ENCODE peak calls at places on chromosomes 3 and 15, in ten cellular contexts. D is naive B cell; W is GM13976; M is GM10248; S is AG09319; O is activated CD4-positive, alpha-beta T cell treated with anti-CD3 and anti-CD28 coated beads for 36 hours; U is mesenchymal stem cell; J is A172; R is NCI-H2081; Q is progenitor cell of endocrine pancreas. I is an unnamed sample.
A peak's percentile ranks its signal among the peaks of the same experiment; 100 is the strongest.

GRCh38 chr15:79904256-79904655 is 7.4 kb upstream of the MTHFS start:
- DNase-seq in R (no peak), W (no peak), Q (no peak), J (no peak), M (no peak), S (no peak), O (no peak), D (no peak), U (no peak), I (no peak)

GRCh38 chr3:71103430-71103881 is 480.1 kb downstream of the FOXP1 start:
- DNase-seq in J (peak; percentile 32), W (no peak), Q (no peak), O (no peak), M (no peak), D (no peak), S (no peak), R (peak; percentile 89), U (peak; percentile 79), I (no peak)

GRCh38 chr3:43863966-43864933 is 173.5 kb downstream of the ABHD5 start:
- DNase-seq in R (no peak), O (no peak), D (no peak), S (no peak), M (no peak), U (no peak), J (no peak), W (no peak), Q (no peak), I (no peak)

GRCh38 chr15:101148881-101149664 is 102.8 kb downstream of the CHSY1 start:
- DNase-seq in S (no peak), Q (no peak), U (no peak), M (no peak), R (no peak), O (no peak), J (no peak), W (no peak), D (no peak), I (no peak)

GRCh38 chr15:92097473-92098178 is 244.1 kb downstream of the SLCO3A1 start:
- DNase-seq in O (peak; percentile 70), R (peak; percentile 7), D (no peak), W (peak; percentile 72), J (peak; percentile 11), U (peak; percentile 20), S (no peak), M (peak; percentile 70), Q (peak; percentile 51), I (peak; percentile 68)

GRCh38 chr3:52481819-52482521 is 13.2 kb upstream of the STAB1 start:
- DNase-seq in J (no peak), O (peak; percentile 57), S (no peak), R (no peak), U (peak; percentile 23), M (no peak), Q (no peak), W (no peak), D (no peak), I (peak; percentile 12)

GRCh38 chr15:79004336-79004735 is 59.5 kb upstream of the CTSH start:
- DNase-seq in Q (no peak), R (no peak), O (no peak), J (peak; percentile 91), D (peak; percentile 48), W (peak; percentile 84), S (peak; percentile 12), U (peak; percentile 81), M (peak; percentile 85), I (no peak)

GRCh38 chr15:46126581-46126980 is 491.8 kb downstream of the SQOR start:
- DNase-seq in O (no peak), J (no peak), U (no peak), W (no peak), Q (no peak), M (no peak), R (no peak), D (no peak), S (no peak), I (no peak)

GRCh38 chr15:101206173-101206572 is 45.7 kb downstream of the CHSY1 start:
- DNase-seq in W (no peak), D (no peak), M (no peak), Q (no peak), J (peak; percentile 27), O (peak; percentile 91), R (no peak), S (no peak), U (peak; percentile 89), I (no peak)

GRCh38 chr15:95581595-95581994 is 748.9 kb upstream of the NR2F2 start:
- DNase-seq in D (no peak), R (no peak), O (no peak), Q (no peak), J (no peak), W (no peak), S (no peak), M (no peak), U (no peak), I (no peak)

GRCh38 chr15:58503139-58504027 is 71.6 kb downstream of the LIPC start:
- DNase-seq in W (no peak), S (no peak), U (no peak), J (no peak), Q (no peak), M (no peak), D (no peak), R (no peak), O (no peak), I (no peak)

GRCh38 chr15:65885668-65886218 is 16.5 kb downstream of the RAB11A start:
- DNase-seq in S (no peak), M (no peak), W (no peak), U (no peak), R (no peak), Q (no peak), J (no peak), O (no peak), D (no peak), I (no peak)

GRCh38 chr3:186471781-186472180 is 72.4 kb downstream of the CRYGS start:
- DNase-seq in J (no peak), O (no peak), M (no peak), D (no peak), Q (no peak), W (no peak), S (no peak), U (no peak), R (no peak), I (no peak)

GRCh38 chr15:42138411-42138810 is 18.0 kb downstream of the PLA2G4F start:
- DNase-seq in S (no peak), D (no peak), R (no peak), M (no peak), J (no peak), W (no peak), O (peak; percentile 2), U (no peak), Q (no peak), I (no peak)

GRCh38 chr3:159971311-159971710 is 17.3 kb upstream of the IL12A start:
- DNase-seq in U (no peak), O (no peak), M (no peak), Q (no peak), R (no peak), W (no peak), D (no peak), S (no peak), J (no peak), I (no peak)

GRCh38 chr3:23068016-23068728 is 135.0 kb upstream of the UBE2E2 start:
- DNase-seq in M (no peak), D (no peak), R (no peak), U (no peak), Q (no peak), S (no peak), J (no peak), O (no peak), W (no peak), I (no peak)

GRCh38 chr3:172203522-172204258 is 164.3 kb downstream of the FNDC3B start:
- DNase-seq in Q (no peak), O (no peak), M (no peak), R (peak; percentile 95), U (no peak), W (no peak), J (no peak), S (no peak), D (no peak), I (no peak)

GRCh38 chr3:178752843-178753242 is 216.6 kb downstream of the KCNMB2 start:
- DNase-seq in Q (no peak), U (no peak), S (no peak), O (no peak), W (no peak), M (no peak), R (no peak), D (no peak), J (no peak), I (no peak)

GRCh38 chr15:66649235-66649984 is 52.6 kb upstream of the SMAD6 start:
- DNase-seq in Q (no peak), M (no peak), J (no peak), D (no peak), U (no peak), R (no peak), O (no peak), W (no peak), S (no peak), I (no peak)

GRCh38 chr15:56038015-56038414 is 44.6 kb upstream of the NEDD4 start:
- DNase-seq in U (peak; percentile 14), O (peak; percentile 45), W (no peak), J (peak; percentile 40), M (no peak), Q (no peak), R (no peak), D (no peak), S (no peak), I (no peak)

GRCh38 chr3:134608957-134609525 is 41.8 kb downstream of the KY start:
- DNase-seq in W (no peak), M (no peak), S (no peak), U (no peak), D (no peak), Q (no peak), O (no peak), J (no peak), R (no peak), I (no peak)

GRCh38 chr3:182323898-182324297 is 469.4 kb upstream of the ATP11B start:
- DNase-seq in U (no peak), Q (no peak), W (no peak), R (no peak), O (no peak), M (no peak), D (no peak), S (no peak), J (peak; percentile 52), I (no peak)

GRCh38 chr15:73156431-73157191 is 104.3 kb downstream of the NEO1 start:
- DNase-seq in M (no peak), U (no peak), Q (no peak), W (no peak), D (no peak), J (no peak), O (no peak), S (no peak), R (no peak), I (no peak)

GRCh38 chr3:64150527-64151238 is 74.6 kb downstream of the PRICKLE2 start:
- DNase-seq in O (no peak), W (no peak), D (no peak), Q (peak; percentile 15), R (peak; percentile 86), U (peak; percentile 99), M (no peak), S (peak; percentile 84), J (no peak), I (no peak)

GRCh38 chr3:157294444-157294843 is 134.5 kb upstream of the CCNL1 start:
- DNase-seq in J (peak; percentile 41), O (no peak), Q (no peak), R (no peak), S (no peak), M (no peak), D (no peak), W (no peak), U (no peak), I (no peak)

GRCh38 chr15:85488997-85489396 is 108.6 kb downstream of the AKAP13 start:
- DNase-seq in U (peak; percentile 29), M (no peak), D (no peak), S (no peak), Q (no peak), J (no peak), O (no peak), R (no peak), W (no peak), I (no peak)

I was measured in neuronal stem cell.